ENCODE peak calls at places on chromosome 1, in ten cellular contexts. F, V, J, K, I, S, N, L, T and X are unnamed samples.

GRCh38 chr1:101291562-101292035 is 54.8 kb downstream of the S1PR1 start:
- DNase-seq in V (no peak), L (no peak), T (no peak), F (no peak), S (peak), J (peak), K (peak), I (no peak), N (peak), X (peak)

GRCh38 chr1:161096015-161096414 is 2.1 kb upstream of the KLHDC9 start:
- DNase-seq in V (no peak), I (no peak), K (no peak), L (no peak), N (no peak), J (no peak), S (no peak), F (no peak), T (no peak), X (no peak)

GRCh38 chr1:228988655-228989054 is 253.4 kb downstream of the RHOU start:
- DNase-seq in T (no peak), S (peak), L (no peak), I (no peak), N (no peak), J (no peak), K (no peak), V (no peak), F (peak), X (peak)

GRCh38 chr1:236039736-236040670 is 24.9 kb downstream of the NID1 start:
- DNase-seq in K (no peak), S (no peak), I (no peak), L (no peak), J (peak), F (no peak), V (no peak), N (no peak), T (no peak), X (peak)

GRCh38 chr1:39688706-39689105 is 2.5 kb downstream of the HPCAL4 start:
- DNase-seq in J (no peak), I (no peak), S (peak), L (no peak), T (no peak), F (no peak), V (no peak), N (no peak), K (no peak), X (no peak)

GRCh38 chr1:117146570-117147340 is 25.2 kb upstream of the TRIM45 start:
- DNase-seq in I (no peak), J (no peak), N (peak), S (peak), F (no peak), T (no peak), L (no peak), K (peak), V (no peak), X (peak)

GRCh38 chr1:51000651-51001050 is 30.6 kb downstream of the CDKN2C start:
- DNase-seq in T (no peak), F (no peak), I (no peak), K (no peak), L (peak), V (no peak), J (no peak), S (no peak), N (no peak), X (no peak)

GRCh38 chr1:204647114-204647804 is 38.3 kb downstream of the LRRN2 start:
- DNase-seq in N (peak), K (peak), F (no peak), T (no peak), L (peak), I (peak), S (peak), V (no peak), J (no peak), X (peak)

GRCh38 chr1:81174052-81174451 is 626.7 kb upstream of the ADGRL2 start:
- DNase-seq in L (no peak), N (peak), T (no peak), K (no peak), J (no peak), S (peak), F (no peak), V (no peak), I (no peak), X (no peak)

GRCh38 chr1:27686223-27686990 is 14.4 kb upstream of the IFI6 start:
- DNase-seq in K (no peak), I (peak), N (no peak), J (no peak), L (no peak), V (no peak), S (no peak), T (peak), F (no peak), X (no peak)

GRCh38 chr1:211705439-211706205 is 30.2 kb upstream of the NEK2 start:
- DNase-seq in S (peak), F (no peak), T (no peak), I (no peak), V (no peak), L (no peak), J (no peak), K (no peak), N (peak), X (peak)

GRCh38 chr1:58583496-58583895 is 6.4 kb upstream of the TACSTD2 start:
- DNase-seq in T (no peak), S (no peak), I (no peak), N (no peak), K (no peak), F (no peak), J (no peak), L (no peak), V (no peak), X (no peak)

GRCh38 chr1:229536982-229537381 is 21.5 kb downstream of the ABCB10 start:
- DNase-seq in T (no peak), J (no peak), V (no peak), S (no peak), F (no peak), N (no peak), I (no peak), K (no peak), L (no peak), X (no peak)

GRCh38 chr1:32336963-32337675 is 1.1 kb upstream of the MARCKSL1 start:
- DNase-seq in S (peak), I (peak), F (peak), J (no peak), T (peak), K (no peak), V (no peak), L (peak), N (peak), X (peak)

GRCh38 chr1:112881742-112882127 is 74.3 kb downstream of the SLC16A1 start:
- DNase-seq in F (no peak), T (peak), L (no peak), V (peak), K (no peak), I (peak), S (peak), N (peak), J (no peak), X (peak)

GRCh38 chr1:194014004-194014403 is 827.6 kb upstream of the B3GALT2 start:
- DNase-seq in I (no peak), V (no peak), S (peak), K (no peak), F (no peak), T (no peak), J (no peak), L (no peak), N (peak), X (no peak)

GRCh38 chr1:14968251-14968812 is 185.2 kb upstream of the TMEM51 start:
- DNase-seq in V (peak), K (peak), S (peak), I (no peak), T (no peak), J (peak), N (peak), L (no peak), F (peak), X (peak)

GRCh38 chr1:229085291-229085690 is 185.6 kb upstream of the RAB4A start:
- DNase-seq in J (no peak), K (no peak), S (no peak), T (no peak), N (no peak), F (no peak), I (no peak), V (no peak), L (no peak), X (no peak)

GRCh38 chr1:5862051-5862825 is 130.0 kb downstream of the NPHP4 start:
- DNase-seq in F (no peak), T (no peak), I (no peak), K (no peak), N (no peak), S (no peak), J (no peak), L (no peak), V (no peak), X (no peak)

GRCh38 chr1:64061430-64062104 is 141.9 kb upstream of the UBE2U start:
- DNase-seq in V (no peak), K (no peak), N (no peak), S (no peak), F (no peak), L (no peak), I (no peak), J (no peak), T (no peak), X (no peak)

DNA sequence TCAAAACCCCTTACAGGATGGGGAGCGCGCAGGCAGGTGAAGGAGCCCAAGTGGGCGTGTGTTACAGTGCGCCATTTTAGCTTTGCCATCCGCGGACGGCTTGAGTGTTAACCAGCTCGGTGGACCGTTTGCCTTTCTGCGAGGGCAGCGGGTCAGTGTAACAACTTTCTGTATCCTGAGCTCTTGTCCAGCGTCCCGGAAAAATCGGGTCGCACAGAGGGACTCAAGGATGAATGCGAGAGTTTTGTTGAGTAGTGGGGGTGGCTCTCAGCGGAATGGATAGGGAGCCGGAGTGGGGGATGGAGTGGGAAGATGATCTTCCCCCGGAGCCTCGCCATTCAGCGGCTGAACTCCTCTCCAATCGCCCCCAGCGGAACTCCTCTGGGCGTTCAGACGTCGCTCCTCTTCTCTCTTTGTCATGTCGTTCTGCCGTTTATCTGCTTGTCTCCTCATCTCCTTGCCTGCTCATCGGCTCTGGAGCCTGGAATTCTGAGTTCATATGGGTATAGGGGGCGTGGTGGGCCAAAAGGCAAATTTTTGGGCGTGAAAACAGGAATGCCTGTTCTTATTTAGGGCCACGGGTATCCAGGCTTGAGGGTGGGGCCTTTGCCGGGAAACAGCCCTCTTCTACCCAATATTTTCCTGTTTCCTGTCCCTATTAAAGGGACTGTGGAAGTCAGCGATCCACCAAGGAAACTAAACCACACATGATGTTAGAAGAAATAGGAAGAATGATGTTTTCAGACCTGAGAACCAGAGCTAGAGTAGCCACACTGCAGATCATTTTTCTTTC is 295.5 kb downstream of the CTH start:
- DNase-seq in N (no peak), K (no peak), J (peak), F (no peak), L (no peak), V (no peak), T (no peak), I (no peak), S (no peak), X (no peak)
- H3K4me3 ChIP-seq in N (peak), K (no peak), J (peak), F (peak), L (no peak), V (peak), T (no peak), I (no peak), S (peak), X (peak)

DNA sequence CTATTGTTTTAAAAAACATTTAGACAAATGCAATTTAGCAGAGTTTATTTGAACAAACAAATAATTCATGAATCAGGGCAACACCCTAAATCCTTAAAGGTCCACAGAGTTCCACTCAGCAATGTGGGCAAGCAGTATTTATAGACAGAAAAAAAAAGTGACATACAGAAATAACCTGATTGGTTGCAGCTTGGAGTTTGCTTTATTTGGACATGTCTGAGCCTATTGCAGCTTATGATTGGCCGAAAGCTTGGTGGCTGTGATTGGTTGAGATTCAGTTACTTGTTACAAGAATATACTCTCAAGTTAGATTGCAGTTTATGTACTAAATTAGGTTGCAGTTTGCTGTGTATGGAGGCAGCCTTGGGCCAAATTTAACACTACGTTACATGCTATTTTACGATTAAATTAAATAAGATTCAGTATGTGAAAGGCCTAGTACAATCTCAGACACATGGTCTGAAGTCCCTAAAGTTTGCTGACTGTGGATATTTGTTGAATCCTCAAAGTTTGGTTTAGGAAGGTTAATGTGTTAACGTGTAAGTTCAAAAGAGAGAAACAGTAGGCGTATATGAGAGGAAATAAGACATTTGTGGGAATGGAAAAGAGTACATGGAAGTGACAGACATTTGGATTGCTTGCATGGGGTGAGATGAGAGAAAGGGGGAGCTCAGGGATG is 6.9 kb upstream of the CAMSAP2 start:
- DNase-seq in F (no peak), S (no peak), T (no peak), J (no peak), K (no peak), N (no peak), V (no peak), I (no peak), L (no peak), X (no peak)
- TF ChIP-seq CTCF in F (no peak), S (no peak), T (no peak), J (no peak), K (no peak), N (no peak), V (no peak), I (no peak), L (no peak), X (no peak)

GRCh38 chr1:9688599-9688998 is 37.1 kb downstream of the PIK3CD start:
- DNase-seq in F (no peak), S (no peak), J (no peak), K (no peak), N (no peak), V (no peak), I (no peak), T (no peak), L (no peak), X (no peak)
- H3K4me3 ChIP-seq in F (peak), S (no peak), J (peak), K (peak), N (peak), V (peak), I (peak), T (no peak), L (peak), X (peak)

GRCh38 chr1:109705411-109705810 is 6.6 kb upstream of the GSTM5 start:
- DNase-seq in K (no peak), L (no peak), I (no peak), N (no peak), T (no peak), J (no peak), S (no peak), V (no peak), F (no peak), X (no peak)

GRCh38 chr1:109704173-109704572 is 7.9 kb upstream of the GSTM5 start:
- DNase-seq in T (no peak), N (no peak), K (no peak), F (no peak), J (no peak), L (no peak), S (no peak), V (no peak), I (no peak), X (no peak)
- TF ChIP-seq CTCF in T (no peak), N (no peak), K (no peak), F (peak), J (no peak), L (peak), S (no peak), V (no peak), I (no peak), X (no peak)

GRCh38 chr1:243354511-243355153 is 98.8 kb downstream of the SDCCAG8 start:
- DNase-seq in N (peak), K (no peak), J (no peak), V (no peak), T (no peak), S (peak), L (no peak), F (no peak), I (no peak), X (peak)
- H3K4me3 ChIP-seq in N (no peak), K (peak), J (no peak), V (peak), T (no peak), S (peak), L (no peak), F (peak), I (no peak), X (peak)

GRCh38 chr1:181587870-181588438 is 104.6 kb downstream of the CACNA1E start:
- DNase-seq in F (no peak), N (no peak), J (no peak), K (no peak), S (no peak), L (no peak), T (no peak), V (peak), I (no peak), X (no peak)
- TF ChIP-seq CTCF in F (no peak), N (no peak), J (no peak), K (no peak), S (no peak), L (peak), T (no peak), V (peak), I (no peak), X (no peak)

GRCh38 chr1:23577056-23577985 is 18.0 kb upstream of the ID3 start:
- DNase-seq in V (no peak), L (peak), F (peak), J (peak), S (peak), K (no peak), N (peak), I (no peak), T (no peak), X (peak)
- H3K4me3 ChIP-seq in V (no peak), L (peak), F (peak), J (peak), S (no peak), K (no peak), N (peak), I (no peak), T (no peak), X (peak)

GRCh38 chr1:55478742-55479141 is 263.6 kb upstream of the USP24 start:
- DNase-seq in S (peak), K (no peak), V (no peak), I (no peak), J (no peak), T (no peak), L (peak), F (no peak), N (peak), X (peak)
- TF ChIP-seq CTCF in S (no peak), K (no peak), V (peak), I (no peak), J (no peak), T (no peak), L (peak), F (peak), N (peak), X (no peak)

GRCh38 chr1:8404450-8405370 is 86.8 kb downstream of the SLC45A1 start:
- DNase-seq in J (no peak), V (no peak), I (peak), T (no peak), F (no peak), S (no peak), K (no peak), N (no peak), L (no peak), X (no peak)
- H3K4me3 ChIP-seq in J (no peak), V (no peak), I (no peak), T (no peak), F (no peak), S (no peak), K (no peak), N (no peak), L (no peak), X (no peak)

GRCh38 chr1:150981805-150982712 is at the start of gene ANXA9:
- DNase-seq in I (peak), F (no peak), J (no peak), L (no peak), S (no peak), N (no peak), V (no peak), K (no peak), T (peak), X (no peak)

GRCh38 chr1:150979007-150979722 is 2.9 kb upstream of the ANXA9 start:
- DNase-seq in V (peak), N (peak), J (peak), I (peak), F (peak), K (peak), S (peak), L (peak), T (peak), X (peak)

GRCh38 chr1:150981177-150981804 is 801 bp upstream of the ANXA9 start:
- DNase-seq in N (no peak), F (no peak), V (no peak), T (peak), I (peak), J (no peak), S (no peak), L (peak), K (no peak), X (no peak)

GRCh38 chr1:150976879-150977694 is 2.5 kb upstream of the CERS2 start:
- DNase-seq in N (no peak), L (peak), S (no peak), V (peak), I (peak), F (peak), K (peak), T (peak), J (peak), X (no peak)

DNA sequence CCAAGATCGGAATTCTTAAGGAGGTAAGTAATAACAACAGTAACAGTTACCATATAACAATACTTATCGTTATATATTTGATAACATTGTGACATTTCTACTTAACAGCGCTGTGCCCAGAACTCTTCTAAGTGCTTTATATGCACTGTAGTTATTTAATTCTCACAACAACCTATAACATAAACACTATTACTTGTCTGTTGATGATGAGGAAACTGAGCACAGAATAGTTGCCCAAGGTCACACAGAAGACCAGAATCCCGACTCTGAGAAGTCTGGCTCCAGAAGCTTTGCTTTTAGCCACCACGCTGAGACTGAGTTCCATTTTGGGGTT is 2.4 kb upstream of the ANXA9 start:
- DNase-seq in K (no peak), N (no peak), S (no peak), T (no peak), V (no peak), J (no peak), L (no peak), F (no peak), I (no peak), X (no peak)
- TF ChIP-seq CTCF in K (no peak), N (no peak), S (no peak), T (no peak), V (no peak), J (no peak), L (no peak), F (no peak), I (no peak), X (no peak)